ENCODE peak calls at places on chromosome 15, in six cellular contexts. E is dermis blood vessel endothelial cell; Q is activated CD4-positive, alpha-beta T cell treated with anti-CD3 and anti-CD28 coated beads, Interleukin-2, amount 10 ng/mL, durations not matched to agents 7 days and 5 days; C is HT1080; P is progenitor cell of endocrine pancreas; M is KBM-7. B is an unnamed sample.

GRCh38 chr15:65773386-65774111 is 18.5 kb downstream of the DENND4A start:
- DNase-seq in E (no peak), Q (no peak), C (no peak), P (no peak), M (no peak), B (no peak)

GRCh38 chr15:74788716-74789151 is 6.9 kb downstream of the CSK start:
- DNase-seq in E (no peak), Q (peak; percentile 82), C (no peak), P (no peak), M (peak; percentile 85), B (no peak)

GRCh38 chr15:57251308-57251707 is 125.0 kb upstream of the CGNL1 start:
- DNase-seq in E (no peak), Q (no peak), C (no peak), P (no peak), M (no peak), B (no peak)

GRCh38 chr15:86813892-86814291 is 734.2 kb downstream of the AGBL1 start:
- DNase-seq in E (no peak), Q (no peak), C (no peak), P (no peak), M (no peak), B (no peak)

GRCh38 chr15:29208352-29208751 is 61.3 kb downstream of the NSMCE3 start:
- DNase-seq in E (no peak), Q (no peak), C (peak; percentile 38), P (no peak), M (peak; percentile 26), B (no peak)

GRCh38 chr15:91517491-91518200 is 335.9 kb upstream of the SLCO3A1 start:
- DNase-seq in E (no peak), Q (no peak), C (peak; percentile 53), P (no peak), M (no peak), B (no peak)

GRCh38 chr15:45402955-45403892 is 24.9 kb upstream of the GATM start:
- DNase-seq in E (peak; percentile 56), Q (peak; percentile 27), C (peak; percentile 39), P (peak; percentile 20), M (peak; percentile 40), B (peak; percentile 71)

GRCh38 chr15:49101536-49101935 is 53.9 kb downstream of the COPS2 start:
- DNase-seq in E (peak; percentile 70), Q (no peak), C (peak; percentile 4), P (no peak), M (no peak), B (no peak)

GRCh38 chr15:98888839-98889479 is 118.6 kb downstream of the PGPEP1L start:
- DNase-seq in E (peak; percentile 78), Q (no peak), C (peak; percentile 72), P (no peak), M (no peak), B (no peak)

GRCh38 chr15:86756688-86757087 is 677.0 kb downstream of the AGBL1 start:
- DNase-seq in E (no peak), Q (no peak), C (no peak), P (no peak), M (no peak), B (no peak)

GRCh38 chr15:77496710-77497107 is 76.0 kb downstream of the HMG20A start:
- DNase-seq in E (peak; percentile 86), Q (peak; percentile 72), C (peak; percentile 82), P (peak; percentile 62), M (peak; percentile 94), B (peak; percentile 86)

GRCh38 chr15:82650046-82650670 is 3.0 kb upstream of the CPEB1 start:
- DNase-seq in E (no peak), Q (no peak), C (no peak), P (no peak), M (no peak), B (no peak)

GRCh38 chr15:67093146-67093874 is 27.9 kb downstream of the SMAD3 start:
- DNase-seq in E (no peak), Q (no peak), C (no peak), P (no peak), M (peak; percentile 94), B (no peak)

GRCh38 chr15:80545078-80545477 is 140.9 kb downstream of the ARNT2 start:
- DNase-seq in E (no peak), Q (no peak), C (no peak), P (no peak), M (no peak), B (no peak)

GRCh38 chr15:50304856-50305255 is 39.3 kb upstream of the HDC start:
- DNase-seq in E (no peak), Q (no peak), C (no peak), P (no peak), M (no peak), B (no peak)

GRCh38 chr15:51735211-51735610 is 2.2 kb downstream of the LYSMD2 start:
- DNase-seq in E (peak; percentile 13), Q (peak; percentile 25), C (no peak), P (no peak), M (peak; percentile 32), B (no peak)

GRCh38 chr15:27623560-27624305 is 475.4 kb downstream of the OCA2 start:
- DNase-seq in E (no peak), Q (no peak), C (no peak), P (no peak), M (no peak), B (no peak)

GRCh38 chr15:96200357-96200972 is 130.0 kb upstream of the NR2F2 start:
- DNase-seq in E (no peak), Q (no peak), C (no peak), P (no peak), M (no peak), B (no peak)

GRCh38 chr15:98994892-98995291 is 12.7 kb downstream of the PGPEP1L start:
- DNase-seq in E (no peak), Q (no peak), C (no peak), P (no peak), M (no peak), B (no peak)

GRCh38 chr15:84911879-84912660 is 27.6 kb downstream of the SLC28A1 start:
- DNase-seq in E (peak; percentile 99), Q (no peak), C (peak; percentile 98), P (no peak), M (peak; percentile 32), B (peak; percentile 95)

GRCh38 chr15:62853114-62853832 is 189.3 kb upstream of the TPM1 start:
- DNase-seq in E (no peak), Q (no peak), C (no peak), P (no peak), M (no peak), B (no peak)

B was measured in psoas muscle.